ENCODE peak calls at places on chromosomes 6 and 20, in six cellular contexts. N is PC-3, R is stomach, K is HCT116, Z is SJSA1, P is colonic mucosa. L is an unnamed sample. For H3K36me3, the result is how much of the 10 kb centered on the place peaks cover.

GRCh38 chr20:15760217-15760567 is 813.1 kb downstream of the KIF16B start:
- DNase-seq in Z (no peak), K (no peak), P (no peak), R (no peak), N (no peak), L (no peak)

GRCh38 chr6:133814235-133814634 is 74.7 kb upstream of the TCF21 start:
- DNase-seq in P (no peak), N (no peak), Z (no peak), R (no peak), K (no peak), L (no peak)

GRCh38 chr6:168979254-168979653 is 274.4 kb downstream of the THBS2 start:
- DNase-seq in Z (no peak), R (no peak), P (no peak), N (no peak), K (no peak), L (no peak)

GRCh38 chr6:28709478-28710349 is 184.0 kb downstream of the GPX5 start:
- DNase-seq in K (no peak), P (no peak), N (no peak), Z (no peak), R (no peak), L (no peak)

GRCh38 chr6:11386323-11386722 is 151.2 kb upstream of the TMEM170B start:
- DNase-seq in P (no peak), Z (no peak), R (no peak), N (no peak), K (no peak), L (no peak)

GRCh38 chr6:140253096-140253495 is 878.6 kb upstream of the CITED2 start:
- DNase-seq in R (no peak), N (peak), K (no peak), P (no peak), Z (no peak), L (no peak)

GRCh38 chr6:12962995-12963394 is 246.4 kb downstream of the PHACTR1 start:
- DNase-seq in K (no peak), N (no peak), P (no peak), Z (no peak), R (no peak), L (no peak)

GRCh38 chr6:39102024-39102820 is 12.8 kb downstream of the SAYSD1 start:
- DNase-seq in R (peak), N (no peak), Z (no peak), K (no peak), P (no peak), L (no peak)

GRCh38 chr6:100388868-100389519 is 75.7 kb downstream of the SIM1 start:
- DNase-seq in N (no peak), R (no peak), Z (no peak), P (no peak), K (no peak), L (no peak)

GRCh38 chr6:129215916-129216525 is 333.1 kb downstream of the LAMA2 start:
- DNase-seq in Z (no peak), K (no peak), R (no peak), P (no peak), N (no peak), L (no peak)

DNA sequence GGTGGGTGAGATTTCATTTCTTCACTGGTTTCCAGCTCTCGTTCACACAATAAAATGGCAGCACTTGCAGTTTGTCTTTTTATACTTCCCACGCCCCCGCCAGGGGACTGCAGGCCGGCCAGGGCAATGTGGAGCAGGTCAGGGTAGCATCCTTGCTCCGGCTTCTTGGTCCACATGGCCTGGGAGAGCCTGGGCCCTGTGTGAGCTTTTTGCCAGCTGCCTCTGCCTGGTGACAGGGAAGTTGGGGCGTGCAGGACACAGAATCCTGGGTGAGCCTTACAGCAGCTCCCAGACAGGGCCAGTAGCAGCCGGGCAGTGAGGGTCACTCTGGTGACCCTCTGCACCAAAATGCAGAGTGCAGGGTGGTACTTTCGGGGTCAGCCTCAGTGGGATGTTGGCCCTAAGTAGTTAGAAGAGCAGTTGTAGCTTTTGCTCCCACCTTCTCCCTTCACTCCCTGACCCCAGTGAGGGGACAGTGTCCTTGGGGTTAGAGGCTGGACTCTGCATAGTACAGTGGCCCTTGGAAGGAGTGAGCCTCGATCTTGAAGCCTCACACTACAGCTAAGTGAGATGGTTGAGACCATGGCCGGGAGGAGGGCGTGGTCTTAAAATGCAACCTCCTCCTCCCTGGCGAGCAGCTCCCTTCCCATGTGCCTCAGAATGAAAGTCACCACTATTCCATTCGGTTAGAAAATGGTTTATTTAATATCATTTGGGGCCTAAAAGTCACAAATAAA is 23.8 kb downstream of the PYGB start:
- DNase-seq in Z (no peak), N (no peak), K (no peak), P (no peak), R (peak), L (no peak)
- H3K36me3 ChIP-seq in Z (half or more), N (half or more), K (under half), P (under half), R (under half), L (under half)

GRCh38 chr6:7200598-7201443 is 93.1 kb downstream of the RREB1 start:
- DNase-seq in R (peak), Z (no peak), N (peak), P (peak), K (no peak), L (no peak)
- H3K36me3 ChIP-seq in R (under half), Z (under half), N (under half), P (under half), K (under half), L (under half)

GRCh38 chr6:16200231-16200941 is 38.0 kb upstream of the GMPR start:
- DNase-seq in P (peak), N (no peak), Z (no peak), K (no peak), R (no peak), L (no peak)

GRCh38 chr6:16199792-16200191 is 38.6 kb upstream of the GMPR start:
- DNase-seq in N (no peak), K (no peak), R (no peak), Z (no peak), P (no peak), L (no peak)

GRCh38 chr6:16198061-16198705 is 40.2 kb upstream of the GMPR start:
- DNase-seq in N (no peak), Z (no peak), P (no peak), R (no peak), K (no peak), L (no peak)

GRCh38 chr6:16204653-16205376 is 33.6 kb upstream of the GMPR start:
- DNase-seq in K (no peak), N (no peak), R (no peak), P (no peak), Z (no peak), L (no peak)

DNA sequence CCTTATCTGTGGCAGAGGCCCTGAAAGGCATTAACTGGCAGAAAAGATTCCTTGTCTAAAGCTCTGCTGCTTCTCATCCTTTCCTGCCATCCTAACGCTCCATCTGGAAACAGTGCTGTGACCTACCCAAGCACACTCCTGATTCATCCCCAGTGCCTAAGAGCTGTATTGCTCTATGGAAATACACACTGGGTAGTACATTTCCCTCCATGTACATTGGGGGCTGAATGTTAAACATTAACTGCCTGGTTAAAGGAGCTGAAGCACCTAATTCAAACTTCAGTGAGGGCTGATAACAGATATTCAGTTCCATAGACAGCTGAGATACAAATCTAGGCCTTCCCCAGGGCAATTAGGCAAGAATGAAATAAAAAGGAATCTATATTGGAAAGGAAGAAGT is 36.7 kb upstream of the GMPR start:
- DNase-seq in R (no peak), Z (no peak), N (no peak), P (no peak), K (no peak), L (no peak)
- H3K36me3 ChIP-seq in R (under half), Z (under half), N (under half), P (under half), K (under half), L (under half)

DNA sequence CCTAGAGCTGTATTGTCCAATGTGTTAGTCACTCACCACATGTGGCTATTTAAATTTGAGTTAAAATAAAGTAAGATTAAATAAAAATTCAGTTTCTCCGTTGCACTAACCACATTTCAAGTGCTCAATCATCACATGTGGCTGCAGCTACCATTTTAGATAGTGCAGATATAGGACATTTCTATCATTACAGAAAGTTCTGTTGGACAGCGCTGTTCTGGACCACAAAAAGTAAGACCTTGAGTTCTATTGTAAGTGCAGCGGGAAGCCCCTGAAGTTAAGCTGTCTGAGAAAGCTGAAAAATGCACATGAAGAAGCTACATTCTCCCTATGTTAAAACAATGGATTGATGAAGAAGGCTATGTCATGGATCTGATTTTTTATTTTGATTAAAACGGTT is 1.1 kb downstream of the ORC3 start:
- DNase-seq in R (no peak), Z (no peak), K (no peak), N (no peak), P (no peak), L (no peak)
- H3K36me3 ChIP-seq in R (under half), Z (under half), K (under half), N (under half), P (under half), L (under half)

DNA sequence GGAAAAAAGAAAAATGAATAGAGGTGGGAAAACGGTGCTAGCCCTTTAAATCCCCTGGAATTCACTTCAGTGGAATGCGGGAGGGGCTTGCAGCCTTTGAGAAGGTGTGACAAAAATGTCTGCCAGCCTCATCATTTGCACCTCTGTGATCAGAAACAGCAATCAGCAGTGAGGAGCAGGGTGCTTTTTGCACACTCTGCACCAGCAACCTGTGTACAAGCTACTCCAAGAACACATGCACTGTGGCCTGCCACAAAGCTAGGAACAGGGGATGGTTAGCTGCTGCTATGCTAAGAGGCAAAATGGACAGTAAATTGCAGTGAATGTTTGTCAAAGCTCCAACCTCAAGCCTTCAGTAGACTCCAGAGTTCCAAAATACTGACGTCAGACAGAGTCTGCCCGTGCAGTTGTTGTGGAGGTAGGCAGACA is 29.7 kb downstream of the GINS1 start:
- DNase-seq in N (no peak), Z (no peak), P (no peak), K (no peak), R (no peak), L (no peak)
- H3K36me3 ChIP-seq in N (half or more), Z (half or more), P (under half), K (under half), R (under half), L (under half)

DNA sequence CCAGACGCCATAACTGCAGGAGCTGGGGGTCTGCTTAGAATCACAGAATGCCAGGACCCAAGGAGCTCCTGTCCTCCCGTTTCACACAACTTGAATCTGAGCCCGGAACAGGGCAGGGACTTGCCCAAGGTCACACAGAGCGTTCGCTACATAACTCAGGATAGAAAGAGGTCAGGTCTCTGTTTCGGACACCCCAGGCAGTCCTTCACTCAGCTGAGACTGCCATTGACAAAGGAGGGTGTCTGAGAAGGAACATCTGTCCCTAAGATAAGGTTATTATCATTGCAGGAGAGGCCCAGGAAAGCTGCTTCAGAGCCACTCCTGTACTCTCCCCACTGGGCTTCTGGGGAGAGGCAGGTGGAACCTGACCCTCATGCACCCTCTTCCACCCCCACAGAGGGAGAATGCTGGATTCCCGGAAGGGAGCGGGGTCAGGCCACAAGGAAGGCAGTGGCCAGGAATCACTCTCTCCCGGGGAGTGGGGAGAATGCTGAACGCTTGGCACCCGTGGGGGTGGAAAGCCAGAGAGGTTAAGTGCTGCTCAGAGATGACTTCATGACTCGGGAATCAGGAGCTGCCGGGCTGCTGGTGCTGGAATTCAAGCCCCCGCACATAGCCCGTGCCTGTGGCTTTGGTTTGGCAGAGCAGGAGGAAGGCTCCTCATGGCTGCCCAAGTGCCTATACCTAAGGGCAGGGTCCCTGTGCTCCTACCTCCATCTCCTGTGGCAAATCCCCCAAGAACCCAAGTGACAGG is 10.7 kb downstream of the SDC4 start:
- DNase-seq in R (peak), P (peak), Z (peak), K (no peak), N (peak), L (peak)
- H3K36me3 ChIP-seq in R (under half), P (under half), Z (half or more), K (under half), N (under half), L (under half)

DNA sequence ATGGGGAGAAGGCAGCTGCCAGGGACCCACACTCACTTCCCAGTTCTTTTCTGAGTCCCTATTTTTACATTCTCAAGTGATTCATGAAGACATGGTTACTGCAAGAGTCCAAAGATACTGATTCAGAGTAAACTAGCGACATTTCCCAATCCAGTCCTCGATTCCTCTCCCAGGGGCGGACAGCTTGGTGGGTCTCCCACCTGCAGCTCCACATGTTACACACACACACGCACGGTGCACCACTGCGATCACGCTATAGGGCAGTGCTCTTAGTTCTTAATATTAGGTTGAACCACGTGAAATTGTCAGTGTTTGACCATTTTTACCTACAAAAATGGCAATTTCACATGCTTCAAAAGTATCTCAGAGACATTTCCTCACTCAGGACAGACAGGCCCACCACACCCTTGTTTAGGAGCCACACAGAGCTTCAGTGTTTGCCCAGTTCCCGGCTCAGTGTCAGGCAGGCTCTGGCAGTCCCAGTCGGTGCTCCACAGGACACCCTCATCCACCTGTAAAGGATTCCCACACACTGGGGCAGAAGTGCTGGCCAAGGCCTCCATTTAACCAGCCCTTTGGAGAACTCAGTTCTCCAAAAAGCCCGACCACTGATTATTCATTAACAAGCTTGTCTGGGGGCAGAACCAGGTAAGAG is 51.8 kb downstream of the RRBP1 start:
- DNase-seq in N (no peak), Z (no peak), P (no peak), K (no peak), R (no peak), L (no peak)
- H3K36me3 ChIP-seq in N (half or more), Z (half or more), P (under half), K (under half), R (half or more), L (under half)

DNA sequence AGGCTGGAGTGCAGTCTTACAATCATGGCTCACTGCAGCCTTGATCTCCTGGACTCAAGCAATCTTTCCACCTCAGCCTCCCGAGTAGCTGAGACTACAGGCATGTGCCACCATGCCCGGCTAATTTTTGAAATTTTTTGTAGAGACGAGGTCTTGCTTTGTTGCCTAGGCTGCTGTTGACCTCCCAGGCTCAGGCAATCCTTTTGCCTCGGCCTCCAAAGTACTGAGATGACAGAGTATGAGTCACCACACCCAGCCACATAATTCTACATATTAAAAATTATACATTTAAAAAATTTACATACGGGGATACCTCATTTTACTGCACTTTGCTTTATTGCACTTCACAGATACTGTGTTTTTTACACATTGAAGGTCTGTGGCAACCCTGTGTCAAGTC is 115.1 kb downstream of the MAN1A1 start:
- DNase-seq in N (no peak), P (no peak), K (no peak), Z (no peak), R (no peak), L (no peak)
- H3K36me3 ChIP-seq in N (under half), P (under half), K (under half), Z (under half), R (under half), L (under half)

DNA sequence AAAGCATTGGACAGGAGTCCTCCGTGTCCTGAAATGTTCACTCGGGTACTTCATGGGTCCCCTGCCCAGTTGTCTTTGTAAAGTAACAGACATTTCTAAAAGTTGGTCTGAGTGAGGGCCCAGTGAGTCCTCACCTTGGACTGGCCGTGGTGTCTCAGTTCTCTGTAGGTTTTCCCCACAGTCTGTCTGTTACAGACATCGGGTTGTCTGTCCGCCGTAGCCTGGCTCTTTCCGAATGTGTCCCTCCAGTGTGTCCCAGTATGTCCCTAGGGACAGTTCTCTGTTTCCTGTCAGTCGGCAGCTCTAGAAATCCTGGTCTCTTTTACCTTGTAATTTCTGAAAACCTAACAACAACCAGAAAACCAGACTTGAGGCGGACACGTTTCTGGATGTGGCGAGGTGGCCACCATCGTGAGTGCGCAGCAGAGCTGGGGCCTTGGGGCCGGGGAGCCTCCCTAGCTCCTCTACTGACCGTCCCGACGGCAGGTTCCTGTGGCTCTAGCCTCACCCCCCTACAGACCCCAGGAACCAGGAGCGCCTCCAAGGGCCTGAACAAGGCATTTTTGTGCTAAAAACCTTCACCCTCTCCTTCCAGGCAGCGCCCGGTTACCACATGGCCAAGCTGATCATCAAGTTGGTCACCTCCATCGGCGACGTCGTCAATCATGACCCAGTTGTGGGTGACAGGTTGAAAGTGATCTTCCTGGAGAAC is 42.2 kb downstream of the PYGB start:
- DNase-seq in K (no peak), N (no peak), R (no peak), Z (no peak), P (no peak), L (no peak)
- H3K36me3 ChIP-seq in K (under half), N (half or more), R (half or more), Z (half or more), P (under half), L (under half)